ENCODE peak calls at places on chromosomes 11 and 22, in five cellular contexts. One of them, this sample, is unnamed.

GRCh38 chr11:35752115-35752514 is 89.5 kb downstream of the TRIM44 start:
- DNase-seq in A549: no peak
- DNase-seq in HepG2: no peak
- DNase-seq in GM12878: no peak
- DNase-seq in GM23338: no peak
- DNase-seq in this sample: no peak

GRCh38 chr11:36376315-36376887 is 80.3 kb downstream of the PRR5L start:
- DNase-seq in GM12878: no peak
- DNase-seq in A549: no peak
- DNase-seq in GM23338: peak
- DNase-seq in HepG2: no peak
- DNase-seq in this sample: no peak

GRCh38 chr11:116517584-116517983 is 255.2 kb downstream of the BUD13 start:
- DNase-seq in A549: no peak
- DNase-seq in HepG2: no peak
- DNase-seq in GM23338: no peak
- DNase-seq in GM12878: no peak
- DNase-seq in this sample: no peak

GRCh38 chr11:122661182-122661945 is 5.8 kb downstream of the UBASH3B start:
- DNase-seq in GM12878: no peak
- DNase-seq in HepG2: no peak
- DNase-seq in GM23338: no peak
- DNase-seq in A549: no peak
- DNase-seq in this sample: no peak

GRCh38 chr11:17165247-17165890 is 42.4 kb downstream of the PIK3C2A start:
- DNase-seq in A549: no peak
- DNase-seq in GM12878: no peak
- DNase-seq in GM23338: no peak
- DNase-seq in HepG2: no peak
- DNase-seq in this sample: no peak

GRCh38 chr22:47624277-47625012 is 862.0 kb downstream of the TBC1D22A start:
- DNase-seq in A549: no peak
- DNase-seq in HepG2: no peak
- DNase-seq in GM23338: no peak
- DNase-seq in GM12878: no peak
- DNase-seq in this sample: no peak

GRCh38 chr11:40683010-40683409 is 776.4 kb downstream of the LRRC4C start:
- DNase-seq in GM23338: peak
- DNase-seq in GM12878: no peak
- DNase-seq in A549: no peak
- DNase-seq in HepG2: no peak
- DNase-seq in this sample: no peak

GRCh38 chr22:42338502-42338901 is 68.0 kb upstream of the TCF20 start:
- DNase-seq in GM12878: no peak
- DNase-seq in A549: no peak
- DNase-seq in GM23338: no peak
- DNase-seq in HepG2: no peak
- DNase-seq in this sample: no peak

GRCh38 chr11:128343134-128343514 is 244.2 kb downstream of the ETS1 start:
- DNase-seq in A549: no peak
- DNase-seq in HepG2: no peak
- DNase-seq in GM23338: no peak
- DNase-seq in GM12878: no peak
- DNase-seq in this sample: no peak

GRCh38 chr11:128343870-128344269 is 243.5 kb downstream of the ETS1 start:
- DNase-seq in HepG2: no peak
- DNase-seq in A549: no peak
- DNase-seq in GM12878: no peak
- DNase-seq in GM23338: no peak
- DNase-seq in this sample: no peak

GRCh38 chr11:128345316-128345715 is 242.0 kb downstream of the ETS1 start:
- DNase-seq in A549: no peak
- DNase-seq in GM12878: no peak
- DNase-seq in HepG2: no peak
- DNase-seq in GM23338: no peak
- DNase-seq in this sample: no peak

GRCh38 chr11:128349650-128350296 is 237.6 kb downstream of the ETS1 start:
- DNase-seq in HepG2: no peak
- DNase-seq in GM23338: no peak
- DNase-seq in GM12878: no peak
- DNase-seq in A549: no peak
- DNase-seq in this sample: no peak

DNA sequence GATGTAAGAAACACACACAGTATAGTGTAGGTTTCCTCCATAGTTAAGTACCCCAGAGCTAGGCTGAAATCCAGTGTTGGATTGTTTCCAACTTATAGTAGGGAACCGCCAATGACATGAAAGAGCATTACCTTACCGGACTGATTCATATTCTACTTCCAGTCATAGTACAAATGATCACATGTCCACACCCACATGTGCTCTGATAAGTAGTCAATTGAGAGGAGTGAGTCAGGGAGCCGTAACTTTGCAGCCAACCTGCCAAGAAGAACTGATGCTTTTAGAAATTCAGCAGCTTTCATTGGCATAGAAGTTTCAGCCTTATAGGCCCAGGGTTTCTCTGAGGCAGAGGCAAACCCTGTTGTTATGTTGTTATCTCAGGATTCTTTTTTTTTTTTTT is 240.6 kb downstream of the ETS1 start:
- DNase-seq in HepG2: no peak
- DNase-seq in A549: no peak
- DNase-seq in GM12878: no peak
- DNase-seq in GM23338: no peak
- DNase-seq in this sample: no peak
- TF ChIP-seq JUNB in HepG2: no peak
- TF ChIP-seq JUNB in A549: no peak
- TF ChIP-seq JUNB in GM12878: no peak
- TF ChIP-seq JUNB in GM23338: no peak
- TF ChIP-seq JUNB in this sample: no peak

DNA sequence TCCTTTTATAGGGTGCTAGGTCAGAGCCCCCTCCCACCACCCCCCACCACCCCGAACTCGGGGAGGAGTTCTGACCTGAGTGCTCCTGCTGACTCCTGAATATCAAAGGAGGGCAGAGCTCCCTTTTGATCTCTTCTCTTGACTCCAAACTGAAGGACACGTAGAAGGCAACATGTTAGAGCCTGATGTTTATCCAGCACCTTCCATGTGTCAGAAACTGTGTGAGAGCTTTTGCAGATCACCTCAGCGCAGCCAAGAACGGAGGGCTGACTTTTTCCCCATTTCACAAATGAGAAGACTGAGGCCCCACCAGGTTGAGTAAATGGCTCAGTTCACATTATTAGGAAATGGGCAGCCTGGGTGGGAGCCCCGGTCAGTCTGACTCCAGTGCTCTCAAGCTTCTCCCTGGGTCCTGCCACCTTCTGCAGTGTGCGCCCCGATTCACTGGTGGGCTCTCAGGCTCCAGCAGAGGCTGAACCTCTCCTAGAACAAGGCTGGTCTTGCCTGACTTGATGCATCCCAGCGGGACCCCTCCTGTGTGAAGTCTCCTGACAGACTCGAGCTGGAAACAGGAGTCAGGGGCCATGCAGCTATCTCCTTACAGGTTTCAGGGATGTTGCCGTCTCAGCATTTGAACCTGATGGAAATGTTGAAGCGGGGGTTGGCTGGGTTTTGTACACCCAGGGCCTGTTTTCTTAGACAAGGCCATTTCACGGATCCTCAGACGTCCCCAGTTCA is 98.5 kb downstream of the TSPAN18 start:
- DNase-seq in GM12878: no peak
- DNase-seq in HepG2: no peak
- DNase-seq in A549: no peak
- DNase-seq in GM23338: no peak
- DNase-seq in this sample: no peak
- TF ChIP-seq JUNB in GM12878: no peak
- TF ChIP-seq JUNB in HepG2: no peak
- TF ChIP-seq JUNB in A549: no peak
- TF ChIP-seq JUNB in GM23338: no peak
- TF ChIP-seq JUNB in this sample: no peak

GRCh38 chr11:115338476-115338875 is 165.7 kb downstream of the CADM1 start:
- DNase-seq in A549: no peak
- DNase-seq in GM12878: no peak
- DNase-seq in GM23338: no peak
- DNase-seq in HepG2: no peak
- DNase-seq in this sample: no peak

GRCh38 chr11:115334932-115335788 is 169.1 kb downstream of the CADM1 start:
- DNase-seq in A549: peak
- DNase-seq in GM23338: peak
- DNase-seq in GM12878: no peak
- DNase-seq in HepG2: peak
- DNase-seq in this sample: peak

GRCh38 chr11:115342142-115342541 is 162.1 kb downstream of the CADM1 start:
- DNase-seq in HepG2: no peak
- DNase-seq in GM23338: no peak
- DNase-seq in GM12878: no peak
- DNase-seq in A549: no peak
- DNase-seq in this sample: no peak

GRCh38 chr11:115345840-115346239 is 158.4 kb downstream of the CADM1 start:
- DNase-seq in A549: no peak
- DNase-seq in GM23338: no peak
- DNase-seq in HepG2: no peak
- DNase-seq in GM12878: no peak
- DNase-seq in this sample: no peak

GRCh38 chr11:115340874-115341273 is 163.3 kb downstream of the CADM1 start:
- DNase-seq in A549: no peak
- DNase-seq in HepG2: no peak
- DNase-seq in GM12878: no peak
- DNase-seq in GM23338: no peak
- DNase-seq in this sample: no peak
- TF ChIP-seq JUNB in A549: no peak
- TF ChIP-seq JUNB in HepG2: no peak
- TF ChIP-seq JUNB in GM12878: no peak
- TF ChIP-seq JUNB in GM23338: no peak
- TF ChIP-seq JUNB in this sample: no peak

GRCh38 chr11:118910309-118911112 is 15.2 kb downstream of the BCL9L start:
- DNase-seq in GM12878: no peak
- DNase-seq in A549: no peak
- DNase-seq in GM23338: peak
- DNase-seq in HepG2: peak
- DNase-seq in this sample: peak
- TF ChIP-seq JUNB in GM12878: no peak
- TF ChIP-seq JUNB in A549: no peak
- TF ChIP-seq JUNB in GM23338: no peak
- TF ChIP-seq JUNB in HepG2: no peak
- TF ChIP-seq JUNB in this sample: no peak

GRCh38 chr11:12290477-12290922 is 86.9 kb upstream of the PARVA start:
- DNase-seq in HepG2: no peak
- DNase-seq in GM12878: no peak
- DNase-seq in GM23338: no peak
- DNase-seq in A549: no peak
- DNase-seq in this sample: no peak

GRCh38 chr11:12291767-12292166 is 85.6 kb upstream of the PARVA start:
- DNase-seq in HepG2: no peak
- DNase-seq in GM12878: no peak
- DNase-seq in GM23338: no peak
- DNase-seq in A549: no peak
- DNase-seq in this sample: no peak

GRCh38 chr11:12293486-12293885 is 83.9 kb upstream of the PARVA start:
- DNase-seq in GM23338: no peak
- DNase-seq in HepG2: no peak
- DNase-seq in A549: no peak
- DNase-seq in GM12878: no peak
- DNase-seq in this sample: no peak

GRCh38 chr11:12289667-12290476 is 87.5 kb upstream of the PARVA start:
- DNase-seq in HepG2: no peak
- DNase-seq in A549: no peak
- DNase-seq in GM23338: no peak
- DNase-seq in GM12878: no peak
- DNase-seq in this sample: no peak

DNA sequence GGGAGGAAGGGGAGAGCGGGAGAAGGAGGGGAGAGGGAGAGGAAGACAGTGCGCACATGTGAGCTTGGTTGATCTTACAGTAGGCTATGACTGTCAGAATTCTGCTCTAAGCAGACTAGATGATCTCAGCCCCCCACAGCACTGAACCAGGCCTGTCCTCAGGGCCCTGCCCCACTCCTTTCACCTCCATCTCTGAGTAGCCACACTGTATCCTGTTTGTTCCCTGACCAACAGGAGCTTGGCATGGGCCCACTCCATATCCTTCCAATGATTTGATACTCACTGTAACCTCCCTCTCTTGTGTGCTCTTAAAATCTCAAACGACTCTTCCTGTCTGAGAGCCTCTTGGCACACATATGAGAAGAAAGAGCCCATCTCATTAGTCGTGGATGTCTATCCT is 86.1 kb upstream of the PARVA start:
- DNase-seq in GM23338: no peak
- DNase-seq in HepG2: no peak
- DNase-seq in A549: no peak
- DNase-seq in GM12878: no peak
- DNase-seq in this sample: no peak
- TF ChIP-seq JUNB in GM23338: no peak
- TF ChIP-seq JUNB in HepG2: no peak
- TF ChIP-seq JUNB in A549: no peak
- TF ChIP-seq JUNB in GM12878: no peak
- TF ChIP-seq JUNB in this sample: no peak

DNA sequence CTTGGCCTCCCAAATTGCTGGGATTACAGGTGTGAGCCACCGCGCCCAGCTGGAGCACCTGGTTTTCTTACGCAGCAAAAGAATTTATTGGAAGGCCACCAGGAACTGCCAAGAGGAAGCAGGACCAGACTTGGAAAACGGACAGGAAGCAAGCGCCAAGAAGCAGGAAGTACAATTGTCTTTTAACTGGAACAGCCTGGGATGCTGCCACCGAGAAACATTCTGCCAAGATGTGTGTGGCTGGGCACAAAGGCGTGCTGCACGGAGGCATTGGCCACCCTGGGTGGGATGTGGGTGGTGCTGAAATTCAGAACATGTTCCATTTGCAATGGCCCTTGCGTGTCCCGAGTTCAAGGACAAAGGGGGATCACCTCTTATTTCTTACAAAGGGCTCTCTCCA is 15.4 kb downstream of the SLC3A2 start:
- DNase-seq in GM12878: no peak
- DNase-seq in A549: no peak
- DNase-seq in GM23338: no peak
- DNase-seq in HepG2: no peak
- DNase-seq in this sample: no peak
- TF ChIP-seq JUNB in GM12878: no peak
- TF ChIP-seq JUNB in A549: no peak
- TF ChIP-seq JUNB in GM23338: no peak
- TF ChIP-seq JUNB in HepG2: no peak
- TF ChIP-seq JUNB in this sample: no peak

GRCh38 chr22:26474687-26475086 is 8.9 kb downstream of the HPS4 start:
- DNase-seq in A549: no peak
- DNase-seq in HepG2: no peak
- DNase-seq in GM23338: no peak
- DNase-seq in GM12878: no peak
- DNase-seq in this sample: no peak
- TF ChIP-seq JUNB in A549: no peak
- TF ChIP-seq JUNB in HepG2: no peak
- TF ChIP-seq JUNB in GM23338: no peak
- TF ChIP-seq JUNB in GM12878: no peak
- TF ChIP-seq JUNB in this sample: no peak

GRCh38 chr22:17430298-17430900 is 61.1 kb downstream of the CECR2 start:
- DNase-seq in GM23338: no peak
- DNase-seq in A549: no peak
- DNase-seq in HepG2: no peak
- DNase-seq in GM12878: no peak
- DNase-seq in this sample: no peak
- TF ChIP-seq JUNB in GM23338: no peak
- TF ChIP-seq JUNB in A549: no peak
- TF ChIP-seq JUNB in HepG2: no peak
- TF ChIP-seq JUNB in GM12878: no peak
- TF ChIP-seq JUNB in this sample: no peak

GRCh38 chr11:15941206-15941770 is 415.1 kb downstream of the SOX6 start:
- DNase-seq in A549: no peak
- DNase-seq in HepG2: no peak
- DNase-seq in GM23338: peak
- DNase-seq in GM12878: no peak
- DNase-seq in this sample: peak
- TF ChIP-seq JUNB in A549: no peak
- TF ChIP-seq JUNB in HepG2: no peak
- TF ChIP-seq JUNB in GM23338: no peak
- TF ChIP-seq JUNB in GM12878: no peak
- TF ChIP-seq JUNB in this sample: no peak